ENCODE peak calls at places on chromosomes 5 and 9, in eight cellular contexts. One of them, this sample, is unnamed.

GRCh38 chr5:14659821-14660607 is 4.5 kb upstream of the OTULIN start:
- DNase-seq in neural progenitor cell: no peak
- DNase-seq in CD4-positive, CD25-positive, alpha-beta regulatory T cell: no peak
- DNase-seq in AG04450: peak; percentile 56
- DNase-seq in AG10803: peak; percentile 65
- DNase-seq in Karpas-422: no peak
- DNase-seq in body of pancreas: no peak
- DNase-seq in kidney: no peak
- DNase-seq in this sample: no peak

GRCh38 chr9:133371261-133371711 is 4.6 kb downstream of the SURF4 start:
- DNase-seq in neural progenitor cell: no peak
- DNase-seq in CD4-positive, CD25-positive, alpha-beta regulatory T cell: peak; percentile 78
- DNase-seq in AG04450: no peak
- DNase-seq in AG10803: no peak
- DNase-seq in Karpas-422: no peak
- DNase-seq in body of pancreas: no peak
- DNase-seq in kidney: no peak
- DNase-seq in this sample: no peak

GRCh38 chr5:132473019-132473531 is 17.5 kb downstream of the IRF1 start:
- DNase-seq in neural progenitor cell: no peak
- DNase-seq in CD4-positive, CD25-positive, alpha-beta regulatory T cell: peak; percentile 97
- DNase-seq in AG04450: no peak
- DNase-seq in AG10803: no peak
- DNase-seq in Karpas-422: no peak
- DNase-seq in body of pancreas: no peak
- DNase-seq in kidney: peak; percentile 89
- DNase-seq in this sample: no peak

GRCh38 chr9:4796988-4797956 is 4.5 kb downstream of the RCL1 start:
- DNase-seq in neural progenitor cell: peak; percentile 70
- DNase-seq in CD4-positive, CD25-positive, alpha-beta regulatory T cell: peak; percentile 34
- DNase-seq in AG04450: no peak
- DNase-seq in AG10803: peak; percentile 41
- DNase-seq in Karpas-422: peak; percentile 61
- DNase-seq in body of pancreas: no peak
- DNase-seq in kidney: no peak
- DNase-seq in this sample: no peak

GRCh38 chr9:17609312-17610005 is 30.6 kb downstream of the SH3GL2 start:
- DNase-seq in neural progenitor cell: no peak
- DNase-seq in CD4-positive, CD25-positive, alpha-beta regulatory T cell: no peak
- DNase-seq in AG04450: no peak
- DNase-seq in AG10803: no peak
- DNase-seq in Karpas-422: no peak
- DNase-seq in body of pancreas: no peak
- DNase-seq in kidney: no peak
- DNase-seq in this sample: no peak

GRCh38 chr5:144309265-144309664 is 138.6 kb downstream of the KCTD16 start:
- DNase-seq in neural progenitor cell: no peak
- DNase-seq in CD4-positive, CD25-positive, alpha-beta regulatory T cell: no peak
- DNase-seq in AG04450: no peak
- DNase-seq in AG10803: peak; percentile 3
- DNase-seq in Karpas-422: no peak
- DNase-seq in body of pancreas: peak; percentile 28
- DNase-seq in kidney: no peak
- DNase-seq in this sample: peak; percentile 40

GRCh38 chr5:15391648-15392392 is 108.2 kb upstream of the FBXL7 start:
- DNase-seq in neural progenitor cell: peak; percentile 36
- DNase-seq in CD4-positive, CD25-positive, alpha-beta regulatory T cell: no peak
- DNase-seq in AG04450: no peak
- DNase-seq in AG10803: peak; percentile 48
- DNase-seq in Karpas-422: no peak
- DNase-seq in body of pancreas: no peak
- DNase-seq in kidney: no peak
- DNase-seq in this sample: no peak

GRCh38 chr9:129331772-129332512 is 153.9 kb upstream of the IER5L start:
- DNase-seq in neural progenitor cell: no peak
- DNase-seq in CD4-positive, CD25-positive, alpha-beta regulatory T cell: no peak
- DNase-seq in AG04450: no peak
- DNase-seq in AG10803: peak; percentile 40
- DNase-seq in Karpas-422: no peak
- DNase-seq in body of pancreas: no peak
- DNase-seq in kidney: no peak
- DNase-seq in this sample: no peak

GRCh38 chr5:56941981-56942380 is 9.9 kb downstream of the MIER3 start:
- DNase-seq in neural progenitor cell: no peak
- DNase-seq in CD4-positive, CD25-positive, alpha-beta regulatory T cell: no peak
- DNase-seq in AG04450: peak; percentile 2
- DNase-seq in AG10803: peak; percentile 77
- DNase-seq in Karpas-422: no peak
- DNase-seq in body of pancreas: no peak
- DNase-seq in kidney: no peak
- DNase-seq in this sample: no peak

GRCh38 chr5:87732875-87733768 is 320.4 kb upstream of the CCNH start:
- DNase-seq in neural progenitor cell: no peak
- DNase-seq in CD4-positive, CD25-positive, alpha-beta regulatory T cell: no peak
- DNase-seq in AG04450: no peak
- DNase-seq in AG10803: no peak
- DNase-seq in Karpas-422: no peak
- DNase-seq in body of pancreas: no peak
- DNase-seq in kidney: no peak
- DNase-seq in this sample: no peak

GRCh38 chr5:98463676-98464075 is 309.8 kb upstream of the RGMB start:
- DNase-seq in neural progenitor cell: no peak
- DNase-seq in CD4-positive, CD25-positive, alpha-beta regulatory T cell: no peak
- DNase-seq in AG04450: no peak
- DNase-seq in AG10803: no peak
- DNase-seq in Karpas-422: no peak
- DNase-seq in body of pancreas: no peak
- DNase-seq in kidney: no peak
- DNase-seq in this sample: no peak

GRCh38 chr5:98471458-98471857 is 302.0 kb upstream of the RGMB start:
- DNase-seq in neural progenitor cell: no peak
- DNase-seq in CD4-positive, CD25-positive, alpha-beta regulatory T cell: no peak
- DNase-seq in AG04450: no peak
- DNase-seq in AG10803: no peak
- DNase-seq in Karpas-422: no peak
- DNase-seq in body of pancreas: no peak
- DNase-seq in kidney: no peak
- DNase-seq in this sample: no peak

GRCh38 chr5:98470747-98471146 is 302.7 kb upstream of the RGMB start:
- DNase-seq in neural progenitor cell: no peak
- DNase-seq in CD4-positive, CD25-positive, alpha-beta regulatory T cell: no peak
- DNase-seq in AG04450: no peak
- DNase-seq in AG10803: no peak
- DNase-seq in Karpas-422: no peak
- DNase-seq in body of pancreas: no peak
- DNase-seq in kidney: no peak
- DNase-seq in this sample: no peak

GRCh38 chr5:98464737-98465330 is 308.6 kb upstream of the RGMB start:
- DNase-seq in neural progenitor cell: no peak
- DNase-seq in CD4-positive, CD25-positive, alpha-beta regulatory T cell: no peak
- DNase-seq in AG04450: no peak
- DNase-seq in AG10803: peak; percentile 37
- DNase-seq in Karpas-422: peak; percentile 86
- DNase-seq in body of pancreas: no peak
- DNase-seq in kidney: no peak
- DNase-seq in this sample: no peak

DNA sequence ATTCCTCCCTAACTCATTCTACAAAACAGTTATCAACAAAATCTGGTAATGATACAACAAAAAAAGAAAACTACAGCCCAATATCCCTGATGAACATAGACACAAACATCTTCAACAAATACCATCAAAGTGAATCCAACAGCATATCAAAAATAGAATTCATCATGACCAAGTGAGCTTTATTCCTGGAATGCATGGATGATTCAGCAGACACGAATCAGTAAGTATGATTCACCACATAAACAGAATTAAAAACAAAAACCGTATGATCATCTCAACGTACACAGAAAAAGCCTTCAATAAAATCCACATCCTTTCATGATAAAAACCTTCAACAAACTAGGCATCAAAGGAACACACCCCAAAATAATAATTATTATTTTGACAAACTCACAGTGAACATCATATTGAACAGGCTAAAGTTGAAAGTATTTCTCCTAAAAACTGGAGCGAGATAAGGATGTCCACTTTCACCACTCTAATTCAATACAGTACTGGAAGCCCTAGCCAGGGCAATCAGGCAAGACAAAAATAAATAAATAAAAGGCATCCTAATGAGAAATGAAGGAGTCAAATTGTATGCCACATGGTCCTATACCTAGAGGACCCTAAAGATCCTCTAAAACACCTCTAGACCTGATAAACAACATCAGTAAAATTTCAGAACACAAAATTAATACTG is 305.1 kb upstream of the RGMB start:
- DNase-seq in neural progenitor cell: no peak
- DNase-seq in CD4-positive, CD25-positive, alpha-beta regulatory T cell: no peak
- DNase-seq in AG04450: peak; percentile 72
- DNase-seq in AG10803: peak; percentile 90
- DNase-seq in Karpas-422: no peak
- DNase-seq in body of pancreas: no peak
- DNase-seq in kidney: no peak
- DNase-seq in this sample: peak; percentile 18
- H3K4me3 ChIP-seq in neural progenitor cell: no peak overlapping the region
- H3K4me3 ChIP-seq in CD4-positive, CD25-positive, alpha-beta regulatory T cell: no peak overlapping the region
- H3K4me3 ChIP-seq in AG04450: no peak overlapping the region
- H3K4me3 ChIP-seq in AG10803: no peak overlapping the region
- H3K4me3 ChIP-seq in Karpas-422: no peak overlapping the region
- H3K4me3 ChIP-seq in body of pancreas: no peak overlapping the region
- H3K4me3 ChIP-seq in kidney: no peak overlapping the region
- H3K4me3 ChIP-seq in this sample: no peak overlapping the region

DNA sequence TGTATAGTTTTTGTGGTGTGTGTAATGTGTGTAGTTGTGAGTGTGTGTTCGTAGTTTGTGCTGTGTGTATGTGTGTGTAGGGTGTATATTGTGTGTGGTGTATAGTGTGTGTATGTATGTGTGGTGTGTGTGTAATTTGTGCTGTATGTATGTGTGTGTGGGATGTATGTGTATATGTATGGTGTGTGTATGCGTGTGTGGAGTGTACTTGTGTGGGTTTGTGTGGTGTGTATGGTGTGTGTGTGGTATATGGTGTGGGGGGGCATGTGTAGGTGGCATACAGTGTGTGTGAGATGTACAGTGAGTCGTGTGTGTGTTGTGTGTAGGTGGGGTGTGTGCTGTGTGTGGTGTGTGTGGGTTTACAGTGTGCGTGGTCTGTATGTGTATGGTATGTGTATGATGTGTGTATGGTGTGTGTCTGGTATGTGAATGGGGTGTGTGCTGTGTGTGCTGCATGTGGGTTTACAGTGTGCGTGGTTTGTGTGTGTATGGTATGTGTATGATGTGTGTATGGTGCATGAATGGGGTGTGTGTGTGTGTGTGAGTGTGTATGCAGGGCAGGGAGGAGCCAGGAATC is 125.2 kb downstream of the GADD45G start:
- DNase-seq in neural progenitor cell: no peak
- DNase-seq in CD4-positive, CD25-positive, alpha-beta regulatory T cell: no peak
- DNase-seq in AG04450: no peak
- DNase-seq in AG10803: no peak
- DNase-seq in Karpas-422: no peak
- DNase-seq in body of pancreas: no peak
- DNase-seq in kidney: no peak
- DNase-seq in this sample: no peak
- H3K4me3 ChIP-seq in neural progenitor cell: no peak overlapping the region
- H3K4me3 ChIP-seq in CD4-positive, CD25-positive, alpha-beta regulatory T cell: no peak overlapping the region
- H3K4me3 ChIP-seq in AG04450: no peak overlapping the region
- H3K4me3 ChIP-seq in AG10803: no peak overlapping the region
- H3K4me3 ChIP-seq in Karpas-422: no peak overlapping the region
- H3K4me3 ChIP-seq in body of pancreas: no peak overlapping the region
- H3K4me3 ChIP-seq in kidney: no peak overlapping the region
- H3K4me3 ChIP-seq in this sample: no peak overlapping the region

DNA sequence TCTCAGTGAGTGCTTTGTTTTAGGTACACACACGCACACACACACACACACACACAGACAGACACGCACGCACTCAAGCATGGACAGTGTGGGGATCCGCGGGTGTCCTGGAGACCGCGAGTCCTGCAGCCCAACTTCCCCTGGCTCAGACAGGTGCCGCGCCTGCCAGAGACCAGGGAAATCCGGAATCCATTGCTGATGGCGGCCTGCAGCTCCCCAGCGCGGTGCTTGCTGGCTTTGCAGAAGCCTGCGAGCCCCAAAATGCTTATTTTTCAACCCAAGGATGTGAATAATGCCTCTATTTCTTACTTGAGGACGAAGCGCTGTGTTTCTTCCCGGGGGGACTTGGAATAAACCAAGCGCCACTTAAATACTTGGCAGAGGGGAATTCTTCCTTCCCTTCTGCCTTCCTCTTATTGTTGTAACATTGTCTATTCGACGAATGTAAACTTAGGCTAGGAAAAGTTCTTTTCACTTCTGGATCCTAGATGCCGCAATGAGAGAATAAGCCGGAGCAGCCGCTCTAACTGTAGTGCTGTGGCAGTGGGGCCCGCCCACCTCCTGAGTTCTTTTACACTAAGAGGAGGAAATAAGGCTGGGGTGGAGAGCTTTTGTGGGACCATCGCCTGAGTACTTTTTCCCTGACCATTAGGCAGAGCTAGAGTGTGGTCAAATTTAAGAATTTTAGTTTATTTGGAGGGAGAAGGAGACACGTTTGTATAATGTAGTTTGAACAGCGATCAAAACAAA is 804 bp downstream of the ITGA2 start:
- DNase-seq in neural progenitor cell: peak; percentile 67
- DNase-seq in CD4-positive, CD25-positive, alpha-beta regulatory T cell: peak; percentile 33
- DNase-seq in AG04450: no peak
- DNase-seq in AG10803: peak; percentile 57
- DNase-seq in Karpas-422: no peak
- DNase-seq in body of pancreas: peak; percentile 55
- DNase-seq in kidney: peak; percentile 82
- DNase-seq in this sample: no peak
- H3K4me3 ChIP-seq in neural progenitor cell: peak overlapping the region; percentile 69
- H3K4me3 ChIP-seq in CD4-positive, CD25-positive, alpha-beta regulatory T cell: peak overlapping the region; percentile 39
- H3K4me3 ChIP-seq in AG04450: peak overlapping the region; percentile 86
- H3K4me3 ChIP-seq in AG10803: peak overlapping the region; percentile 82
- H3K4me3 ChIP-seq in Karpas-422: no peak overlapping the region
- H3K4me3 ChIP-seq in body of pancreas: peak overlapping the region; percentile 35
- H3K4me3 ChIP-seq in kidney: peak overlapping the region; percentile 91
- H3K4me3 ChIP-seq in this sample: peak overlapping the region; percentile 82

GRCh38 chr9:88258587-88258986 is 120.3 kb upstream of the SPATA31C2 start:
- DNase-seq in neural progenitor cell: no peak
- DNase-seq in CD4-positive, CD25-positive, alpha-beta regulatory T cell: no peak
- DNase-seq in AG04450: no peak
- DNase-seq in AG10803: peak; percentile 60
- DNase-seq in Karpas-422: no peak
- DNase-seq in body of pancreas: peak; percentile 79
- DNase-seq in kidney: peak; percentile 88
- DNase-seq in this sample: no peak
- H3K4me3 ChIP-seq in neural progenitor cell: no peak overlapping the region
- H3K4me3 ChIP-seq in CD4-positive, CD25-positive, alpha-beta regulatory T cell: no peak overlapping the region
- H3K4me3 ChIP-seq in AG04450: no peak overlapping the region
- H3K4me3 ChIP-seq in AG10803: no peak overlapping the region
- H3K4me3 ChIP-seq in Karpas-422: no peak overlapping the region
- H3K4me3 ChIP-seq in body of pancreas: no peak overlapping the region
- H3K4me3 ChIP-seq in kidney: no peak overlapping the region
- H3K4me3 ChIP-seq in this sample: no peak overlapping the region